ENCODE peak calls at places on chromosomes 4 and X, in five cellular contexts. One of them, this sample, is unnamed.

GRCh38 chrX:111337067-111337466 is 66.8 kb upstream of the CAPN6 start:
- DNase-seq in SK-N-SH: no peak
- DNase-seq in K562: no peak
- DNase-seq in IMR-90: no peak
- DNase-seq in GM12878: no peak
- DNase-seq in this sample: no peak

GRCh38 chrX:63186137-63186536 is 165.0 kb downstream of the SPIN4 start:
- DNase-seq in SK-N-SH: no peak
- DNase-seq in K562: no peak
- DNase-seq in IMR-90: no peak
- DNase-seq in GM12878: no peak
- DNase-seq in this sample: no peak

GRCh38 chr4:110518889-110519490 is 43.0 kb downstream of the ENPEP start:
- DNase-seq in SK-N-SH: peak; percentile 15
- DNase-seq in K562: peak; percentile 28
- DNase-seq in IMR-90: peak; percentile 22
- DNase-seq in GM12878: no peak
- DNase-seq in this sample: no peak

GRCh38 chrX:11588097-11588496 is 77.6 kb downstream of the ARHGAP6 start:
- DNase-seq in SK-N-SH: no peak
- DNase-seq in K562: peak; percentile 8
- DNase-seq in IMR-90: no peak
- DNase-seq in GM12878: no peak
- DNase-seq in this sample: no peak

GRCh38 chr4:38461342-38461741 is 202.7 kb upstream of the KLF3 start:
- DNase-seq in SK-N-SH: no peak
- DNase-seq in K562: no peak
- DNase-seq in IMR-90: no peak
- DNase-seq in GM12878: no peak
- DNase-seq in this sample: peak; percentile 8

GRCh38 chrX:97119474-97120109 is 235.9 kb downstream of the RPA4 start:
- DNase-seq in SK-N-SH: no peak
- DNase-seq in K562: no peak
- DNase-seq in IMR-90: no peak
- DNase-seq in GM12878: no peak
- DNase-seq in this sample: no peak

GRCh38 chrX:20477836-20478532 is 211.3 kb upstream of the RPS6KA3 start:
- DNase-seq in SK-N-SH: no peak
- DNase-seq in K562: no peak
- DNase-seq in IMR-90: no peak
- DNase-seq in GM12878: no peak
- DNase-seq in this sample: no peak

GRCh38 chr4:15303052-15303641 is 124.7 kb upstream of the C1QTNF7 start:
- DNase-seq in SK-N-SH: no peak
- DNase-seq in K562: no peak
- DNase-seq in IMR-90: peak; percentile 80
- DNase-seq in GM12878: no peak
- DNase-seq in this sample: peak; percentile 11

GRCh38 chr4:80307183-80307735 is 28.3 kb upstream of the CFAP299 start:
- DNase-seq in SK-N-SH: no peak
- DNase-seq in K562: no peak
- DNase-seq in IMR-90: peak; percentile 41
- DNase-seq in GM12878: no peak
- DNase-seq in this sample: no peak

GRCh38 chr4:41991916-41992767 is 1.8 kb downstream of the SLC30A9 start:
- DNase-seq in SK-N-SH: no peak
- DNase-seq in K562: peak; percentile 42
- DNase-seq in IMR-90: peak; percentile 23
- DNase-seq in GM12878: no peak
- DNase-seq in this sample: peak; percentile 5

GRCh38 chr4:41963105-41963504 is 18.5 kb upstream of the DCAF4L1 start:
- DNase-seq in SK-N-SH: peak; percentile 17
- DNase-seq in K562: peak; percentile 19
- DNase-seq in IMR-90: peak; percentile 10
- DNase-seq in GM12878: no peak
- DNase-seq in this sample: no peak

GRCh38 chr4:149784018-149784417 is 31.6 kb downstream of the IQCM start:
- DNase-seq in SK-N-SH: no peak
- DNase-seq in K562: no peak
- DNase-seq in IMR-90: peak; percentile 32
- DNase-seq in GM12878: no peak
- DNase-seq in this sample: no peak

GRCh38 chrX:38205037-38205436 is 15.6 kb downstream of the SRPX start:
- DNase-seq in SK-N-SH: no peak
- DNase-seq in K562: no peak
- DNase-seq in IMR-90: no peak
- DNase-seq in GM12878: peak; percentile 4
- DNase-seq in this sample: no peak

GRCh38 chr4:26163425-26164362 is 157.1 kb upstream of the RBPJ start:
- DNase-seq in SK-N-SH: no peak
- DNase-seq in K562: no peak
- DNase-seq in IMR-90: no peak
- DNase-seq in GM12878: no peak
- DNase-seq in this sample: no peak

GRCh38 chr4:7342581-7343352 is 92.0 kb downstream of the PSAPL1 start:
- DNase-seq in SK-N-SH: no peak
- DNase-seq in K562: no peak
- DNase-seq in IMR-90: no peak
- DNase-seq in GM12878: no peak
- DNase-seq in this sample: no peak

GRCh38 chr4:111934294-111934693 is 211.0 kb upstream of the FAM241A start:
- DNase-seq in SK-N-SH: no peak
- DNase-seq in K562: no peak
- DNase-seq in IMR-90: no peak
- DNase-seq in GM12878: no peak
- DNase-seq in this sample: no peak

GRCh38 chr4:104163820-104164219 is 330.9 kb downstream of the CXXC4 start:
- DNase-seq in SK-N-SH: no peak
- DNase-seq in K562: no peak
- DNase-seq in IMR-90: no peak
- DNase-seq in GM12878: no peak
- DNase-seq in this sample: no peak

GRCh38 chrX:50691820-50692219 is 122.2 kb downstream of the SHROOM4 start:
- DNase-seq in SK-N-SH: peak; percentile 49
- DNase-seq in K562: peak; percentile 54
- DNase-seq in IMR-90: peak; percentile 48
- DNase-seq in GM12878: no peak
- DNase-seq in this sample: peak; percentile 44

GRCh38 chr4:7322166-7322991 is 112.4 kb downstream of the PSAPL1 start:
- DNase-seq in SK-N-SH: no peak
- DNase-seq in K562: no peak
- DNase-seq in IMR-90: no peak
- DNase-seq in GM12878: no peak
- DNase-seq in this sample: no peak

GRCh38 chr4:7894098-7894676 is 45.5 kb downstream of the AFAP1 start:
- DNase-seq in SK-N-SH: no peak
- DNase-seq in K562: no peak
- DNase-seq in IMR-90: no peak
- DNase-seq in GM12878: no peak
- DNase-seq in this sample: no peak

GRCh38 chrX:135985123-135985973 is at the start of gene SLC9A6:
- DNase-seq in SK-N-SH: peak; percentile 90
- DNase-seq in K562: peak; percentile 83
- DNase-seq in IMR-90: peak; percentile 17
- DNase-seq in GM12878: no peak
- DNase-seq in this sample: peak; percentile 61

GRCh38 chr4:72390409-72390808 is 178.6 kb downstream of the ADAMTS3 start:
- DNase-seq in SK-N-SH: no peak
- DNase-seq in K562: no peak
- DNase-seq in IMR-90: peak; percentile 67
- DNase-seq in GM12878: no peak
- DNase-seq in this sample: no peak

GRCh38 chrX:38282044-38282443 is 45.3 kb downstream of the RPGR start:
- DNase-seq in SK-N-SH: no peak
- DNase-seq in K562: no peak
- DNase-seq in IMR-90: no peak
- DNase-seq in GM12878: no peak
- DNase-seq in this sample: no peak

GRCh38 chrX:35664838-35665237 is 133.3 kb upstream of the MAGEB16 start:
- DNase-seq in SK-N-SH: no peak
- DNase-seq in K562: no peak
- DNase-seq in IMR-90: no peak
- DNase-seq in GM12878: no peak
- DNase-seq in this sample: no peak

GRCh38 chr4:87105101-87105852 is 115.1 kb downstream of the KLHL8 start:
- DNase-seq in SK-N-SH: no peak
- DNase-seq in K562: no peak
- DNase-seq in IMR-90: no peak
- DNase-seq in GM12878: no peak
- DNase-seq in this sample: no peak

GRCh38 chr4:55345980-55346850 is at the start of gene SRD5A3:
- DNase-seq in SK-N-SH: peak; percentile 96
- DNase-seq in K562: peak; percentile 93
- DNase-seq in IMR-90: peak; percentile 71
- DNase-seq in GM12878: peak; percentile 19
- DNase-seq in this sample: peak; percentile 64

GRCh38 chr4:180058731-180059215 is 2184.4 kb upstream of the TENM3 start:
- DNase-seq in SK-N-SH: peak; percentile 63
- DNase-seq in K562: peak; percentile 1
- DNase-seq in IMR-90: peak; percentile 44
- DNase-seq in GM12878: no peak
- DNase-seq in this sample: peak; percentile 10

GRCh38 chr4:41069838-41070237 is 144.5 kb downstream of the APBB2 start:
- DNase-seq in SK-N-SH: no peak
- DNase-seq in K562: peak; percentile 1
- DNase-seq in IMR-90: no peak
- DNase-seq in GM12878: no peak
- DNase-seq in this sample: no peak

GRCh38 chr4:63563288-63564014 is 845.8 kb downstream of the TECRL start:
- DNase-seq in SK-N-SH: no peak
- DNase-seq in K562: no peak
- DNase-seq in IMR-90: no peak
- DNase-seq in GM12878: no peak
- DNase-seq in this sample: peak; percentile 5

GRCh38 chr4:142528433-142528832 is 317.7 kb downstream of the INPP4B start:
- DNase-seq in SK-N-SH: no peak
- DNase-seq in K562: no peak
- DNase-seq in IMR-90: no peak
- DNase-seq in GM12878: no peak
- DNase-seq in this sample: no peak

GRCh38 chr4:88659061-88659889 is 38.4 kb downstream of the NAP1L5 start:
- DNase-seq in SK-N-SH: peak; percentile 45
- DNase-seq in K562: peak; percentile 41
- DNase-seq in IMR-90: peak; percentile 77
- DNase-seq in GM12878: peak; percentile 9
- DNase-seq in this sample: peak; percentile 67
- TF ChIP-seq RCOR1 in SK-N-SH: peak; percentile 29
- TF ChIP-seq RCOR1 in K562: no peak
- TF ChIP-seq RCOR1 in IMR-90: no peak
- TF ChIP-seq RCOR1 in GM12878: no peak
- TF ChIP-seq RCOR1 in this sample: no peak

DNA sequence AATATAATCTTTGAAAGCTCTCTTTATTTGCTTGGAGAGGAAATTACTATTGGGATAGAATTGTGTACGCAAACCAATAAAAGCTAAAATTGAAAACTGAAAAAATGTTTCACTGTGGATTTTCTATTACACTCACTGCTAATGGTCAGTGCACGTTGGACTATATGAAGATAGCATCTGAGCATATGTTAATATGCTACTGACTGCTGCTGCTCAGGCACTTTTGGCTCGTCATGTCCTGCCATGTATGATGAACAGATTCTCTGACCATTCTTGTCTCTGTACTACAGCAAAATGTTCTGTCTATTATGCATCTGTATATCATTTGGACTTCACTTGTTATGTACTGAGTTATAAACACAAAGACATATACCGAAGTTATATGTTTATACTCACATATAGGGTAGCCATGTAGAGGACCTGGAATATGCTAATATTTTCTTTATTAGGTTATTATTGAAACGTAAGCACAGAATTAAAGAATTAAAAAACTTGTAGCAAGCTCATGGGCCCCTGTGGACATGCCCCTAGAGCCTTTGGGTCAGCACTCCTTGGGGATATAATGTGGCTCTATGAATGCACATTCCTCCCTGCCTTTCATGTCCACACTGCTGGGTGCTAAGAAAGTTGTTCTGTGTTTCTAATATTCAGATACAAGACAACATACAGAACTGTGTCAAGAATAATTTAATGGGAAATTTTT is 120.8 kb downstream of the ANK2 start:
- DNase-seq in SK-N-SH: peak; percentile 30
- DNase-seq in K562: no peak
- DNase-seq in IMR-90: no peak
- DNase-seq in GM12878: no peak
- DNase-seq in this sample: no peak
- TF ChIP-seq RCOR1 in SK-N-SH: no peak
- TF ChIP-seq RCOR1 in K562: no peak
- TF ChIP-seq RCOR1 in IMR-90: no peak
- TF ChIP-seq RCOR1 in GM12878: no peak
- TF ChIP-seq RCOR1 in this sample: no peak

GRCh38 chr4:27789768-27790167 is 929.1 kb downstream of the STIM2 start:
- DNase-seq in SK-N-SH: no peak
- DNase-seq in K562: no peak
- DNase-seq in IMR-90: peak; percentile 5
- DNase-seq in GM12878: no peak
- DNase-seq in this sample: no peak

GRCh38 chr4:27790911-27791310 is 930.3 kb downstream of the STIM2 start:
- DNase-seq in SK-N-SH: no peak
- DNase-seq in K562: no peak
- DNase-seq in IMR-90: peak; percentile 11
- DNase-seq in GM12878: no peak
- DNase-seq in this sample: no peak

GRCh38 chr4:27791640-27792039 is 931.0 kb downstream of the STIM2 start:
- DNase-seq in SK-N-SH: no peak
- DNase-seq in K562: no peak
- DNase-seq in IMR-90: peak; percentile 22
- DNase-seq in GM12878: no peak
- DNase-seq in this sample: no peak

DNA sequence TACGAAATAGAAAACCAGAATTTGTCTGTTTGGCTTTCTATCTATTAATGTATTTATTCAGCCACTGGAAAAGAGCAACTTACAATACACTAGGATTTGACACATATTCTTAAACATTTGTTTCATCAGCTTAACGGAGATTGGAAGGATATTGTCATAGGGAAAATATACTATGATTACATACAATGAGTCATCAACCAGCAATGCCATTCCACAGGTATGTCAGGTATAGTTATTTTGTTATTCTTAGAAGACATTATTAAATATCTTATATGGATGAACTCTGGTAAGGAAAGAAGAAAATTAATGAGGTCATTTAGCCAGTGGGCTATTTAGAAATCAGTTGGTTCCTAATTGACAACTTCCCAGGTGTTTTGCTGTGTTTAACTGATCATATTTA is 926.6 kb downstream of the STIM2 start:
- DNase-seq in SK-N-SH: no peak
- DNase-seq in K562: no peak
- DNase-seq in IMR-90: no peak
- DNase-seq in GM12878: no peak
- DNase-seq in this sample: no peak
- TF ChIP-seq RCOR1 in SK-N-SH: no peak
- TF ChIP-seq RCOR1 in K562: no peak
- TF ChIP-seq RCOR1 in IMR-90: no peak
- TF ChIP-seq RCOR1 in GM12878: no peak
- TF ChIP-seq RCOR1 in this sample: no peak

DNA sequence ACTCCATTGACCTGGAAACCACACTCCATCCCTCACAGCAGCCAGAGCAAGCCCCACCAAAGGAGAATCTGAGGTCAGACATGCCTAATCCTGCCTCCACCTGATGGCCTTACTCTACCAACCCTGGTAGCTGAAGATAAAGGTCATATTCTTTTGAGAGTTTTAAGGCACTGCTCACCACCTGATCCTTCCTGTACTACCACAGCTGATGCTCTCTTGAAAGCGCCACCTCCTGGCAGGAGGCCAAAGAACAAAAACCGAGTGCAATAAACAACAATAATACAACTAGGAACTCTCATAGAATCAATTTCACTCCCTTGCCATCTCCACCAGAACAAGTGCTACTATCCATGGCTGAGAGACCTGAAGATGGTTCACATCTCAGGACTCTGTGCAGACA is 301.6 kb downstream of the NAF1 start:
- DNase-seq in SK-N-SH: no peak
- DNase-seq in K562: peak; percentile 21
- DNase-seq in IMR-90: no peak
- DNase-seq in GM12878: no peak
- DNase-seq in this sample: peak; percentile 4
- TF ChIP-seq RCOR1 in SK-N-SH: no peak
- TF ChIP-seq RCOR1 in K562: no peak
- TF ChIP-seq RCOR1 in IMR-90: no peak
- TF ChIP-seq RCOR1 in GM12878: no peak
- TF ChIP-seq RCOR1 in this sample: no peak